ENCODE peak calls at places on chromosomes 11 and 22, in four cellular contexts. J is IMR-90, Q is mucosa of descending colon, I is Panc1. D is an unnamed sample. For H3K4me1, the result is how much of the 10 kb centered on the place peaks cover.

GRCh38 chr22:30245985-30246901 is at the start of gene LIF:
- DNase-seq in I (no peak), J (peak), Q (peak), D (no peak)

GRCh38 chr11:121672630-121673487 is 220.1 kb upstream of the SORL1-AS1 start:
- DNase-seq in Q (no peak), I (no peak), J (no peak), D (no peak)

GRCh38 chr11:73152861-73153483 is 10.9 kb upstream of the FCHSD2 start:
- DNase-seq in J (no peak), I (no peak), Q (peak), D (no peak)

GRCh38 chr11:70333206-70333605 is 62.7 kb downstream of the PPFIA1 start:
- DNase-seq in Q (no peak), I (no peak), J (peak), D (no peak)

GRCh38 chr11:75733346-75734107 is 15.9 kb downstream of the MOGAT2 start:
- DNase-seq in I (no peak), Q (no peak), J (no peak), D (no peak)

GRCh38 chr22:35266277-35266676 is 9.0 kb downstream of the HMGXB4 start:
- DNase-seq in I (no peak), Q (no peak), J (no peak), D (no peak)

GRCh38 chr11:58688779-58689503 is 42.8 kb downstream of the GLYAT start:
- DNase-seq in I (no peak), J (peak), Q (no peak), D (no peak)

GRCh38 chr11:83151274-83151977 is 5.5 kb upstream of the PCF11 start:
- DNase-seq in I (no peak), Q (no peak), J (no peak), D (no peak)

GRCh38 chr11:128297111-128297651 is 290.2 kb downstream of the ETS1 start:
- DNase-seq in J (peak), I (no peak), Q (no peak), D (no peak)

GRCh38 chr11:65316979-65317786 is 2.5 kb downstream of the CDC42EP2 start:
- DNase-seq in I (no peak), J (peak), Q (peak), D (peak)

GRCh38 chr22:43796567-43796966 is 15.5 kb downstream of the EFCAB6 start:
- DNase-seq in Q (no peak), I (peak), J (peak), D (no peak)

GRCh38 chr22:48264586-48264985 is 1502.1 kb downstream of the TBC1D22A start:
- DNase-seq in Q (no peak), I (no peak), J (no peak), D (no peak)

GRCh38 chr11:103035656-103036434 is 56.1 kb downstream of the DCUN1D5 start:
- DNase-seq in I (peak), Q (no peak), J (peak), D (no peak)

GRCh38 chr11:44574620-44575287 is 9.3 kb downstream of the CD82 start:
- DNase-seq in Q (no peak), J (peak), I (no peak), D (no peak)
- TF ChIP-seq CTCF in Q (no peak), J (no peak), I (no peak), D (no peak)

DNA sequence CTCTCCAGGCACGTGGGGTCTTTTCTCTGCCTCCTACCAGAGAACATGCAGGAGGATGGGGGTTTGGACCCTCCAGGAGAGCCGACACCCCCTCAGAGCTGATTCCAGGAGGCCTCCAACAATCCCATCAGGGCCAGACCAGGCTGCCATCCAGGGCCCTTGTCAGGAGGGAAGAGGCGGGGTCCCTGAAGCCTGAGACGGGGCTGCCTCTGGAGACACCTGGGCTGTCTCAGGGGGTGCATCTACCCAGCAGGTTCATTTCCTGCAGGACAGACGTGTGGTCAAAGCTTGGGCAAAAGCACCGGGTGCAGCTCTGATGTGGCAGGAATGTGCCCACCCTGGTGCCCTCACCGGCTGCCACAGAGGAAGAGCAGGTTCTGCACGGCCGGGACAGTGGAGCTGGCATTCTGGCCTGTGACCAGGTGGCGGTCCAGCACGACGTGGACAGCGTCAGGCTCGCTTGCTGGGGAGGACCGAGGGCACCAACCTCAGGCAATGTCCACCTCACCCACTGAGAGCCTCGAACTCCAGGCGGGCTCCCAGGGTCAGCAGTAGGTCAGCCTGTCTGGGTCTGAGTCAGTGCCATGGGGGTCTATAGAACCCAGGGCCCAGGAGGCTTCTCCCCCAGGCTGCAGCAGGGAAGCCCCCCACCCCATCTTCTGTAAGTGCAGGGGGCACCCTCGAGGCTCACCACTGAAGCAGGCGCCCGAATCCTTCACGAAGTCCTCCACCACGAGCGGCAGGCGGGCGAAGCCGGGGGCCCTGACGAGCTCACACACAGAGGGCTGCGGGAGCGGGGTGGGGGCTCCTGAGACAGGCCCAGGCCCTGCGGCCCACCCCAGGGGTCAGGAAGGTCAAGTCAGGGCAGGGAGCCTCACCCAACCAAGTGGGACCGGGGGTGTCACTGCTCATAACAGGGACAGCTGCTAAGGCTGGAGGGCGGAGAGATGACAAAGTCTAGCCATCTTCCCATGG is 6.4 kb downstream of the GATD1 start:
- DNase-seq in I (no peak), Q (peak), J (no peak), D (no peak)
- H3K4me1 ChIP-seq in I (under half), Q (under half), J (under half), D (under half)

DNA sequence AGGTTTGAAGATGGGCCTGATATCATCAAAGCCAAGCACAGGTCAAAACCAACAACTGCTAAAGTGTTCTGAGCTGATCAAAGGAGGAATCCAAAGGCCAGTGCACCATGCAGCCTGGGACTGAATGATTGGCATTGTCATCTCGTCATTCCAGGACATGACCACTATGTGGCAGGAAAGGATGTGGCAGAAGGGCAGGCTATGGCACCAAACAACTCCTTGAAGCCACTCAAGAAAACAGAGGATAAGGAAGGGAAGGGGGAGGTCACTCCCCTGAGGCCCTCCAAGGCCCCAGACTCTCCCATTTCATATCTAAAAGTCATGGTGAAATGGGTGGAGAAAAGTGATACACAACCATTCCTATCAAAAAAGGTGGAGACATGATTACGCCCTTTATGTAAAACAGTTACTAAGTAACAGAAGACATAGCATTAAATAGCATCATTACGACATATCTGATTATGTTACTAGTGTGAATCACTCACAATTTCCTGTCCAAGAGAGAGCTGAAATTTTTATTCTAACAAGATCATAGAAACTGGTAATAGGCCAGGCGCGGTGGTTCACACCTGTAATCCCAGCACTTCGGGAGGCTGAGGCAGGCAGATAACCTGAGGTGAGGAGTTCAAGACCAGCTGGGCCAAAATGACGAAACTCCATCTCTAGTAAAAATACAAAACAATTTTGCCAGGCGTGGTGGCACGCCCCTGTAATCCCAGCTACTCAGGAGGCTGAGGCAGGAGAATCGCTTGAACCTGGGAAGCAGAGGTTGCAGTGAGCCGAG is 49.3 kb downstream of the AHNAK start:
- DNase-seq in J (peak), Q (no peak), I (peak), D (no peak)
- TF ChIP-seq CTCF in J (peak), Q (no peak), I (peak), D (no peak)

DNA sequence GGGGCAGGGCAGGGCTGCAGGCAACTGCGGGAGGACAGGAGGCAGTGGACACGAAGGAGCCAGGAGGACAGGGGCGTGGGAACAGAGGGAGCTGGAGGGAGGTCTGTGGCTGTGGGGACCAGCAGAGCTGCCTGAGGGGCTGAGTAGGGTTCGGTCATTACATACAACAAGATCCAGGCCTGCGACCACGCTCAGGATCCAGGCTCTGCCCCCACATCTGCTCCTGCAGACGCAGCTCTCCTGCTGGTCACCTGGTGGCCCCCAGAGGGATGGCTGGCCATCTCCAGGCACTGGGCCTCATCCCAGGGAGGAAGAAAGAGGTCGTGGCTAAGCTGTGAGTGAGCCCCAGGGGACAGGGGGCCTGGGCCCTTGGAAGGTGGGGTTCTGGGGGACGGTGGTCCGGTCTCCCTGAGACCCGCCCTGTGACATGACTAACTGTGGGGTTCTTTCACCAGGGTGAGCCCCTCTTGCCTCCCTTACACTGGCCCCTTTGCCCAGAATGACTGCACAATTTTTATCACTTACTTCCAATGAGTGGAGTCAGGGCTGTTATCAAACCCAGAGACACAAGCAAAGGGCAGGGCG is 6.8 kb upstream of the APOBEC3A start:
- DNase-seq in Q (peak), I (no peak), J (no peak), D (no peak)
- H3K4me1 ChIP-seq in Q (under half), I (under half), J (under half), D (under half)

D was measured in ovary.